ENCODE peak calls at places on chromosomes 12 and 14, in five cellular contexts. One of them, this sample, is unnamed.

GRCh38 chr12:105721915-105722314 is 391.4 kb downstream of the C12orf75 start:
- DNase-seq in gastrocnemius medialis: no peak
- DNase-seq in WERI-Rb-1: no peak
- DNase-seq in fibroblast of lung: no peak
- DNase-seq in IMR-90: no peak
- DNase-seq in this sample: no peak

GRCh38 chr12:51972424-51972812 is 20.9 kb downstream of the ACVR1B start:
- DNase-seq in WERI-Rb-1: no peak
- DNase-seq in fibroblast of lung: no peak
- DNase-seq in gastrocnemius medialis: no peak
- DNase-seq in IMR-90: no peak
- DNase-seq in this sample: no peak

GRCh38 chr14:75044322-75044721 is 6.9 kb downstream of the MLH3 start:
- DNase-seq in IMR-90: peak; percentile 86
- DNase-seq in gastrocnemius medialis: no peak
- DNase-seq in fibroblast of lung: peak; percentile 73
- DNase-seq in WERI-Rb-1: no peak
- DNase-seq in this sample: no peak

GRCh38 chr12:54980341-54980740 is 4.2 kb downstream of the TESPA1 start:
- DNase-seq in fibroblast of lung: no peak
- DNase-seq in gastrocnemius medialis: no peak
- DNase-seq in WERI-Rb-1: no peak
- DNase-seq in IMR-90: no peak
- DNase-seq in this sample: no peak

GRCh38 chr14:34232790-34233189 is 229.2 kb downstream of the SPTSSA start:
- DNase-seq in gastrocnemius medialis: no peak
- DNase-seq in fibroblast of lung: no peak
- DNase-seq in WERI-Rb-1: no peak
- DNase-seq in IMR-90: no peak
- DNase-seq in this sample: no peak

GRCh38 chr12:132238487-132239248 is 90.7 kb downstream of the GALNT9 start:
- DNase-seq in gastrocnemius medialis: no peak
- DNase-seq in fibroblast of lung: no peak
- DNase-seq in WERI-Rb-1: no peak
- DNase-seq in IMR-90: no peak
- DNase-seq in this sample: no peak

GRCh38 chr12:90970471-90970870 is 15.5 kb upstream of the CCER1 start:
- DNase-seq in IMR-90: peak; percentile 12
- DNase-seq in fibroblast of lung: no peak
- DNase-seq in WERI-Rb-1: no peak
- DNase-seq in gastrocnemius medialis: no peak
- DNase-seq in this sample: no peak

GRCh38 chr14:71467419-71467818 is 464.8 kb upstream of the RGS6 start:
- DNase-seq in fibroblast of lung: no peak
- DNase-seq in gastrocnemius medialis: no peak
- DNase-seq in IMR-90: no peak
- DNase-seq in WERI-Rb-1: no peak
- DNase-seq in this sample: no peak

GRCh38 chr12:126663304-126664094 is 1598.3 kb downstream of the AACS start:
- DNase-seq in IMR-90: no peak
- DNase-seq in fibroblast of lung: no peak
- DNase-seq in WERI-Rb-1: peak; percentile 20
- DNase-seq in gastrocnemius medialis: no peak
- DNase-seq in this sample: no peak

GRCh38 chr14:106010783-106011182 is 484.4 kb downstream of the TMEM121 start:
- DNase-seq in fibroblast of lung: no peak
- DNase-seq in gastrocnemius medialis: no peak
- DNase-seq in IMR-90: no peak
- DNase-seq in WERI-Rb-1: no peak
- DNase-seq in this sample: no peak

GRCh38 chr12:105733579-105733978 is 403.1 kb downstream of the C12orf75 start:
- DNase-seq in IMR-90: no peak
- DNase-seq in WERI-Rb-1: no peak
- DNase-seq in gastrocnemius medialis: no peak
- DNase-seq in fibroblast of lung: no peak
- DNase-seq in this sample: no peak

GRCh38 chr14:21267886-21268611 is 1.2 kb downstream of the HNRNPC start:
- DNase-seq in gastrocnemius medialis: no peak
- DNase-seq in WERI-Rb-1: no peak
- DNase-seq in fibroblast of lung: no peak
- DNase-seq in IMR-90: peak; percentile 49
- DNase-seq in this sample: no peak

GRCh38 chr12:111201036-111201435 is 167.9 kb downstream of the PHETA1 start:
- DNase-seq in IMR-90: no peak
- DNase-seq in fibroblast of lung: no peak
- DNase-seq in gastrocnemius medialis: no peak
- DNase-seq in WERI-Rb-1: peak; percentile 27
- DNase-seq in this sample: no peak

GRCh38 chr12:6347367-6348338 is 5.8 kb upstream of the TNFRSF1A start:
- DNase-seq in fibroblast of lung: peak; percentile 91
- DNase-seq in gastrocnemius medialis: no peak
- DNase-seq in IMR-90: peak; percentile 64
- DNase-seq in WERI-Rb-1: no peak
- DNase-seq in this sample: no peak

GRCh38 chr12:131676544-131676943 is 34.3 kb upstream of the SFSWAP start:
- DNase-seq in fibroblast of lung: no peak
- DNase-seq in WERI-Rb-1: no peak
- DNase-seq in gastrocnemius medialis: no peak
- DNase-seq in IMR-90: no peak
- DNase-seq in this sample: no peak

GRCh38 chr14:69716483-69717187 is 50.3 kb upstream of the SRSF5 start:
- DNase-seq in gastrocnemius medialis: no peak
- DNase-seq in IMR-90: peak; percentile 92
- DNase-seq in WERI-Rb-1: no peak
- DNase-seq in fibroblast of lung: peak; percentile 85
- DNase-seq in this sample: peak; percentile 86

GRCh38 chr14:93984987-93985410 is 8.6 kb upstream of the ASB2 start:
- DNase-seq in IMR-90: peak; percentile 91
- DNase-seq in gastrocnemius medialis: peak; percentile 87
- DNase-seq in fibroblast of lung: peak; percentile 24
- DNase-seq in WERI-Rb-1: peak; percentile 47
- DNase-seq in this sample: peak; percentile 85

GRCh38 chr12:97556201-97556824 is 93.7 kb downstream of the RMST start:
- DNase-seq in gastrocnemius medialis: no peak
- DNase-seq in fibroblast of lung: peak; percentile 48
- DNase-seq in IMR-90: no peak
- DNase-seq in WERI-Rb-1: no peak
- DNase-seq in this sample: no peak

GRCh38 chr12:120121766-120122293 is 5.3 kb upstream of the RAB35 start:
- DNase-seq in gastrocnemius medialis: no peak
- DNase-seq in fibroblast of lung: no peak
- DNase-seq in WERI-Rb-1: no peak
- DNase-seq in IMR-90: peak; percentile 13
- DNase-seq in this sample: no peak

GRCh38 chr12:103728323-103728722 is 112.7 kb downstream of the NT5DC3 start:
- DNase-seq in WERI-Rb-1: no peak
- DNase-seq in IMR-90: peak; percentile 42
- DNase-seq in gastrocnemius medialis: no peak
- DNase-seq in fibroblast of lung: peak; percentile 20
- DNase-seq in this sample: peak; percentile 8

GRCh38 chr12:29921307-29921706 is 137.6 kb upstream of the TMTC1 start:
- DNase-seq in gastrocnemius medialis: no peak
- DNase-seq in IMR-90: peak; percentile 26
- DNase-seq in fibroblast of lung: peak; percentile 23
- DNase-seq in WERI-Rb-1: no peak
- DNase-seq in this sample: no peak

GRCh38 chr12:118436002-118436724 is 59.8 kb downstream of the SUDS3 start:
- DNase-seq in IMR-90: no peak
- DNase-seq in WERI-Rb-1: peak; percentile 63
- DNase-seq in gastrocnemius medialis: no peak
- DNase-seq in fibroblast of lung: no peak
- DNase-seq in this sample: no peak

GRCh38 chr12:93254911-93255310 is 122.8 kb upstream of the NUDT4 start:
- DNase-seq in gastrocnemius medialis: no peak
- DNase-seq in WERI-Rb-1: no peak
- DNase-seq in IMR-90: no peak
- DNase-seq in fibroblast of lung: no peak
- DNase-seq in this sample: no peak

GRCh38 chr14:77102154-77102553 is 4.1 kb downstream of the CIPC start:
- DNase-seq in WERI-Rb-1: no peak
- DNase-seq in gastrocnemius medialis: no peak
- DNase-seq in fibroblast of lung: no peak
- DNase-seq in IMR-90: no peak
- DNase-seq in this sample: no peak

GRCh38 chr14:59534361-59534987 is 42.1 kb downstream of the CCDC175 start:
- DNase-seq in IMR-90: peak; percentile 44
- DNase-seq in fibroblast of lung: peak; percentile 60
- DNase-seq in WERI-Rb-1: no peak
- DNase-seq in gastrocnemius medialis: no peak
- DNase-seq in this sample: no peak

GRCh38 chr12:109899783-109900751 is at the start of gene TCHP:
- DNase-seq in IMR-90: peak; percentile 87
- DNase-seq in fibroblast of lung: peak; percentile 90
- DNase-seq in WERI-Rb-1: peak; percentile 83
- DNase-seq in gastrocnemius medialis: peak; percentile 74
- DNase-seq in this sample: peak; percentile 64

GRCh38 chr14:26887842-26888241 is 290.0 kb upstream of the NOVA1 start:
- DNase-seq in gastrocnemius medialis: no peak
- DNase-seq in IMR-90: no peak
- DNase-seq in fibroblast of lung: no peak
- DNase-seq in WERI-Rb-1: no peak
- DNase-seq in this sample: no peak

GRCh38 chr14:95381726-95382125 is 62.0 kb upstream of the CLMN start:
- DNase-seq in gastrocnemius medialis: no peak
- DNase-seq in WERI-Rb-1: no peak
- DNase-seq in fibroblast of lung: no peak
- DNase-seq in IMR-90: no peak
- DNase-seq in this sample: no peak

GRCh38 chr12:111578276-111578970 is 20.7 kb downstream of the ATXN2 start:
- DNase-seq in fibroblast of lung: peak; percentile 59
- DNase-seq in WERI-Rb-1: no peak
- DNase-seq in IMR-90: peak; percentile 91
- DNase-seq in gastrocnemius medialis: no peak
- DNase-seq in this sample: peak; percentile 51

GRCh38 chr12:91144053-91144452 is 32.8 kb upstream of the LUM start:
- DNase-seq in WERI-Rb-1: no peak
- DNase-seq in gastrocnemius medialis: no peak
- DNase-seq in IMR-90: peak; percentile 60
- DNase-seq in fibroblast of lung: peak; percentile 45
- DNase-seq in this sample: no peak

GRCh38 chr12:89857652-89858274 is 149.1 kb upstream of the ATP2B1 start:
- DNase-seq in gastrocnemius medialis: no peak
- DNase-seq in fibroblast of lung: no peak
- DNase-seq in WERI-Rb-1: no peak
- DNase-seq in IMR-90: no peak
- DNase-seq in this sample: no peak

GRCh38 chr12:89858718-89859117 is 150.1 kb upstream of the ATP2B1 start:
- DNase-seq in gastrocnemius medialis: no peak
- DNase-seq in WERI-Rb-1: no peak
- DNase-seq in fibroblast of lung: no peak
- DNase-seq in IMR-90: no peak
- DNase-seq in this sample: no peak

GRCh38 chr12:89861086-89861485 is 152.4 kb upstream of the ATP2B1 start:
- DNase-seq in fibroblast of lung: no peak
- DNase-seq in gastrocnemius medialis: no peak
- DNase-seq in WERI-Rb-1: no peak
- DNase-seq in IMR-90: peak; percentile 26
- DNase-seq in this sample: no peak

GRCh38 chr12:89862511-89863331 is 154.1 kb upstream of the ATP2B1 start:
- DNase-seq in gastrocnemius medialis: no peak
- DNase-seq in WERI-Rb-1: no peak
- DNase-seq in fibroblast of lung: peak; percentile 14
- DNase-seq in IMR-90: no peak
- DNase-seq in this sample: no peak

GRCh38 chr12:89859513-89860220 is 151.0 kb upstream of the ATP2B1 start:
- DNase-seq in gastrocnemius medialis: no peak
- DNase-seq in IMR-90: no peak
- DNase-seq in fibroblast of lung: no peak
- DNase-seq in WERI-Rb-1: no peak
- DNase-seq in this sample: no peak
- TF ChIP-seq CTCF in gastrocnemius medialis: no peak
- TF ChIP-seq CTCF in IMR-90: no peak
- TF ChIP-seq CTCF in fibroblast of lung: no peak
- TF ChIP-seq CTCF in WERI-Rb-1: no peak
- TF ChIP-seq CTCF in this sample: no peak

DNA sequence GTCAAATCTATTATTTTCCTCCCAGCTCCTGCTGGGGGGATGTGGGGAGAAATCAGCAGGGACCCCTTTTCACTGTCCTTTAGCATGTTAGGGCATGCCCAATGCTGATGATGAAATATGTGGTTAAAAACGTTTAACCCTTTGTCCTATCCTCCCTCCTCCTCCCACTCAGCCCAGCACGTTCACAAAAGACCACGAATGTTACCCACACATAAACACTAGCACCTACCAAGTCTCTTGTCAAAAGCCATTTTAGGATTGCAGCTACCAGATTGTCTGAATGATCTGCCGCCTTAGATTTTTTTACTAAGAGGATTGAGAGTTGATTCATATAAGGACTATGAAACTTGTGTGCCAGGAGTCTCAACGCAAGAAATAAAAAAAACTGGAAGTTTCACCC is 70.4 kb downstream of the TBK1 start:
- DNase-seq in IMR-90: peak; percentile 60
- DNase-seq in WERI-Rb-1: no peak
- DNase-seq in gastrocnemius medialis: no peak
- DNase-seq in fibroblast of lung: peak; percentile 81
- DNase-seq in this sample: peak; percentile 13
- H3K27ac ChIP-seq in IMR-90: peak overlapping the region; percentile 9
- H3K27ac ChIP-seq in WERI-Rb-1: no peak overlapping the region
- H3K27ac ChIP-seq in gastrocnemius medialis: no peak overlapping the region
- H3K27ac ChIP-seq in fibroblast of lung: peak overlapping the region; percentile 10
- H3K27ac ChIP-seq in this sample: peak overlapping the region; percentile 63

GRCh38 chr12:13209279-13210021 is 12.9 kb downstream of the EMP1 start:
- DNase-seq in fibroblast of lung: no peak
- DNase-seq in gastrocnemius medialis: no peak
- DNase-seq in IMR-90: no peak
- DNase-seq in WERI-Rb-1: no peak
- DNase-seq in this sample: no peak
- H3K4me3 ChIP-seq in fibroblast of lung: no peak overlapping the region
- H3K4me3 ChIP-seq in gastrocnemius medialis: no peak overlapping the region
- H3K4me3 ChIP-seq in IMR-90: no peak overlapping the region
- H3K4me3 ChIP-seq in WERI-Rb-1: no peak overlapping the region
- H3K4me3 ChIP-seq in this sample: no peak overlapping the region

GRCh38 chr12:75438052-75438754 is 42.4 kb upstream of the GLIPR1 start:
- DNase-seq in gastrocnemius medialis: no peak
- DNase-seq in fibroblast of lung: no peak
- DNase-seq in WERI-Rb-1: no peak
- DNase-seq in IMR-90: no peak
- DNase-seq in this sample: no peak

GRCh38 chr12:75439930-75440329 is 40.6 kb upstream of the GLIPR1 start:
- DNase-seq in IMR-90: no peak
- DNase-seq in fibroblast of lung: no peak
- DNase-seq in gastrocnemius medialis: no peak
- DNase-seq in WERI-Rb-1: no peak
- DNase-seq in this sample: no peak

GRCh38 chr12:75439048-75439447 is 41.5 kb upstream of the GLIPR1 start:
- DNase-seq in WERI-Rb-1: no peak
- DNase-seq in IMR-90: peak; percentile 60
- DNase-seq in fibroblast of lung: no peak
- DNase-seq in gastrocnemius medialis: no peak
- DNase-seq in this sample: no peak

DNA sequence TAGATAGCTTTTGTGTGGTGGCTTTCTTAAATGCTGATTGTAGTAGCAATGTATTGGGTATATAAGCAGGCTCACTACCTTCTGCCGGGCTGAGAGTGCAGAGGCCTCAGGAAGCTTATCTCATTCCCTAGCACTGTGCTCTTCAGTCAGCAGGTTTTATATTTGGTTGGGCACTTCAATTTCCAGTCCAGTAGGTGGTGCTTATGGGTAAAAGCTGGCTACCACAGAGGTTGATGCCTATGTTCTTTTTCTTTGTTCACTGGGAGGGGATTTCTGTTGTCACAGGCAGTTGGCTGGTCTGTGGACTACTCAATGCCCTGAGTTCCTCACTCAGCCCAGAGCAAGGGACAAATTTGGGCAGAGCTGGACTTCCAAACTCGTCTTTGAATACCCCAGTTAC is 43.0 kb upstream of the GLIPR1 start:
- DNase-seq in gastrocnemius medialis: no peak
- DNase-seq in WERI-Rb-1: no peak
- DNase-seq in fibroblast of lung: peak; percentile 49
- DNase-seq in IMR-90: peak; percentile 34
- DNase-seq in this sample: no peak
- TF ChIP-seq CTCF in gastrocnemius medialis: no peak
- TF ChIP-seq CTCF in WERI-Rb-1: peak; percentile 17
- TF ChIP-seq CTCF in fibroblast of lung: peak; percentile 44
- TF ChIP-seq CTCF in IMR-90: peak; percentile 41
- TF ChIP-seq CTCF in this sample: peak; percentile 36